ENCODE peak calls at places on chromosomes 1 and 21, in four cellular contexts. D, H, U and A are unnamed samples.

GRCh38 chr21:41321211-41321907 is 4.8 kb downstream of the FAM3B start:
- DNase-seq in H (no peak), D (no peak), U (no peak), A (no peak)

GRCh38 chr21:43273708-43274021 is 104.9 kb downstream of the CRYAA start:
- DNase-seq in H (no peak), U (no peak), D (no peak), A (no peak)

GRCh38 chr1:51328279-51328678 is 2.1 kb downstream of the TTC39A start:
- DNase-seq in H (no peak), U (no peak), D (no peak), A (no peak)

GRCh38 chr1:15543589-15544568 is 17.2 kb downstream of the DNAJC16 start:
- DNase-seq in U (no peak), H (peak), D (no peak), A (no peak)

GRCh38 chr1:40110389-40110788 is 13.3 kb upstream of the PPT1 start:
- DNase-seq in U (no peak), D (no peak), H (no peak), A (no peak)

GRCh38 chr21:23016617-23017016 is 2018.4 kb downstream of the NCAM2 start:
- DNase-seq in U (peak), H (no peak), D (no peak), A (no peak)

GRCh38 chr1:109151146-109151545 is 37.2 kb downstream of the ELAPOR1 start:
- DNase-seq in U (peak), D (no peak), H (peak), A (peak)

GRCh38 chr1:51120629-51121028 is 18.6 kb downstream of the C1orf185 start:
- DNase-seq in D (no peak), H (no peak), U (no peak), A (no peak)

GRCh38 chr1:77639056-77639455 is 43.4 kb downstream of the ZZZ3 start:
- DNase-seq in H (no peak), D (no peak), U (peak), A (no peak)

GRCh38 chr21:29104239-29104708 is 26.2 kb upstream of the MAP3K7CL start:
- DNase-seq in H (no peak), D (no peak), U (no peak), A (no peak)

GRCh38 chr21:16269497-16269896 is 539.7 kb downstream of the USP25 start:
- DNase-seq in H (no peak), D (no peak), U (no peak), A (no peak)

GRCh38 chr1:14599787-14600186 is 1.3 kb downstream of the KAZN start:
- DNase-seq in U (no peak), H (no peak), D (no peak), A (no peak)

GRCh38 chr1:89381617-89382016 is 17.8 kb downstream of the GBP6 start:
- DNase-seq in U (no peak), D (no peak), H (no peak), A (no peak)

GRCh38 chr1:204932573-204932909 is 61.9 kb downstream of the NFASC start:
- DNase-seq in D (peak), H (no peak), U (no peak), A (no peak)

GRCh38 chr1:111234258-111234657 is 6.7 kb downstream of the CHI3L2 start:
- DNase-seq in D (no peak), U (no peak), H (no peak), A (no peak)

GRCh38 chr1:207958376-207959139 is 47.6 kb upstream of the CD34 start:
- DNase-seq in H (no peak), D (no peak), U (no peak), A (no peak)

GRCh38 chr1:94792473-94792875 is 27.7 kb upstream of the SLC44A3 start:
- DNase-seq in H (no peak), U (peak), D (peak), A (no peak)

GRCh38 chr1:74506311-74506710 is 6.1 kb downstream of the LRRC53 start:
- DNase-seq in H (no peak), D (no peak), U (no peak), A (no peak)

DNA sequence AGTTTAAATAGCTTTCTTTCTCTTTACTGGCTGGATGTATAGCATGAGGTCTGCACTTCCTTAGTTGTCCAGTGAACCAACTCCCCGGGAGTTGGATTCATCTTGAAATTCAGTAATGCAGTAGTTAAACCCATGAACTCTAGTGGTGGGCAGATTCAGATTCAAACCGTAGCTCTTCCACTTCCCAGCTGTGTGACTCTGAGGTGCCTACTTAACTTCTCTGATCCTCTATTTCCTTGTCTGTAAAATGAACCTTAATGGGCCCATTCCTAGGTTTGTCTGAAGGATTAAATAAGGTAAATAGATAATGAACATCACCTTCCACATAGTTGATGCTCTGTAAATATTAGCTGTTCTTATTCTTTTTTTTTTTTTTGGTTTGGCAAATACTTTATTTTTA is 16.5 kb downstream of the PIK3CD start:
- DNase-seq in U (no peak), H (no peak), D (no peak), A (no peak)
- TF ChIP-seq CTCF in U (no peak), H (no peak), D (no peak), A (no peak)

DNA sequence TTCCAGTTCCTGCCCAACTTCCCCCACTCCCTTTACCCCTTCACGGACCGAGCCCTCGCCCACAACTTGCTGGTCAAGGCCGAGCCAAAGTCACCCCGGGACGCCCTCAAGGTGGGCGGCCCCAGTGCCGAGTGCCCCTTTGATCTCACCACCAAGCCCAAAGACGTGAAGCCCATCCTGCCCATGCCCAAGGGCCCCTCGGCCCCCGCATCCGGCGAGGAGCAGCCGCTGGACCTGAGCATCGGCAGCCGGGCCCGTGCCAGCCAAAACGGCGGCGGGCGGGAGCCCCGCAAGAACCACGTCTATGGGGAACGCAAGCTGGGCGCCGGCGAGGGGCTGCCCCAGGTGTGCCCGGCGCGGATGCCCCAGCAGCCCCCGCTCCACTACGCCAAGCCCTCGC is 42.1 kb upstream of the ARHGEF16 start:
- DNase-seq in D (no peak), H (no peak), U (no peak), A (no peak)
- TF ChIP-seq EP300 in D (no peak), H (no peak), U (no peak), A (no peak)

GRCh38 chr1:55478742-55479141 is 263.6 kb upstream of the USP24 start:
- DNase-seq in D (no peak), H (no peak), U (peak), A (no peak)
- TF ChIP-seq CTCF in D (no peak), H (no peak), U (peak), A (no peak)

GRCh38 chr21:33308586-33309490 is 15.9 kb upstream of the IFNAR1 start:
- DNase-seq in D (no peak), U (no peak), H (no peak), A (no peak)
- TF ChIP-seq EP300 in D (no peak), U (no peak), H (no peak), A (no peak)

DNA sequence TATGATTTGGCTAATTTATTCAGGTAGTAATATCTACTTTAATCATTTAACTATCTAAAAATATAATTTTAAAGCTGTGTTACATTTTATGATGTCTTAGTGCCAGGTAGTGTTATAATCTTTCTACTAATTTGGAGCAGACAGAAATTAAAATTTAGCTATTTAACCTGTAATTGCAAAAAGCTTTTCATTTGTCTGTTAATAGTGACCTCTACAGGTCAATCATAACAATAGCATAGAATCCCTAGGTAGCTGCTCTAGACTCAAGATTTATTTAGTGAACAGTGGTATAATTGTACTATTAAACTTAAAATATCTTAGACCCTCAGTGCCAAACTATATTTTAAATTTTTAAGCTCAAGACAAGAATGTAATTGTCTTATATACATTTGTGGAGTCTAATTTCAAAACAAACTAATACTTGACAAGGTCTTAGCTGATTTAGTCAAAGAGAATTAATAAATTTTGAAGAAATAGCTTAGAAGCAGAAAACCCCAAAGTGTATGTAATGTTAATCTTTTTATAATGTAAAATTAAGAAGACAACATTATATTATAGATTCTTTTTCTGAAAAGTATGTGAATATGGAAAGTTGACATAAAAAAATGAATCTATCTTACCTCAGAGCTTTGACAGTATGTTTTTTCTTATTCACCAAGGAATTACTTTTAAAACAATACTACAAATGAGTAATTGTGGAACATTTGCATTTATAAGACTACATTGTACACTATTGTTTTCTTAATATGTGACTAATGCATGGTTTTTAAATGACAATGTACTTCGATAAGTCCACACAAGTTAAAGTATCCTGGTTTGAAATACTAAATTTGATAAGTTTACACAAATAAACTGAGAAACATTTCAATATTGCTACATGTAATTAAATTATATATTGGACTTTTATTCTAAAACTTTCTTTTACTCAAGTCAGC is 64.1 kb upstream of the RNPC3 start:
- DNase-seq in D (no peak), H (peak), U (peak), A (no peak)
- TF ChIP-seq CTCF in D (no peak), H (no peak), U (peak), A (peak)

GRCh38 chr1:243594455-243594854 is 255.6 kb downstream of the AKT3 start:
- DNase-seq in U (no peak), H (no peak), D (no peak), A (no peak)

GRCh38 chr1:243597383-243597782 is 252.7 kb downstream of the AKT3 start:
- DNase-seq in H (no peak), D (no peak), U (no peak), A (no peak)

GRCh38 chr1:243598433-243598832 is 251.6 kb downstream of the AKT3 start:
- DNase-seq in H (no peak), D (no peak), U (peak), A (no peak)

GRCh38 chr1:243595527-243596206 is 254.4 kb downstream of the AKT3 start:
- DNase-seq in U (no peak), D (no peak), H (no peak), A (no peak)

GRCh38 chr1:243596441-243597183 is 253.4 kb downstream of the AKT3 start:
- DNase-seq in D (no peak), U (no peak), H (no peak), A (no peak)
- TF ChIP-seq EP300 in D (no peak), U (no peak), H (no peak), A (no peak)

DNA sequence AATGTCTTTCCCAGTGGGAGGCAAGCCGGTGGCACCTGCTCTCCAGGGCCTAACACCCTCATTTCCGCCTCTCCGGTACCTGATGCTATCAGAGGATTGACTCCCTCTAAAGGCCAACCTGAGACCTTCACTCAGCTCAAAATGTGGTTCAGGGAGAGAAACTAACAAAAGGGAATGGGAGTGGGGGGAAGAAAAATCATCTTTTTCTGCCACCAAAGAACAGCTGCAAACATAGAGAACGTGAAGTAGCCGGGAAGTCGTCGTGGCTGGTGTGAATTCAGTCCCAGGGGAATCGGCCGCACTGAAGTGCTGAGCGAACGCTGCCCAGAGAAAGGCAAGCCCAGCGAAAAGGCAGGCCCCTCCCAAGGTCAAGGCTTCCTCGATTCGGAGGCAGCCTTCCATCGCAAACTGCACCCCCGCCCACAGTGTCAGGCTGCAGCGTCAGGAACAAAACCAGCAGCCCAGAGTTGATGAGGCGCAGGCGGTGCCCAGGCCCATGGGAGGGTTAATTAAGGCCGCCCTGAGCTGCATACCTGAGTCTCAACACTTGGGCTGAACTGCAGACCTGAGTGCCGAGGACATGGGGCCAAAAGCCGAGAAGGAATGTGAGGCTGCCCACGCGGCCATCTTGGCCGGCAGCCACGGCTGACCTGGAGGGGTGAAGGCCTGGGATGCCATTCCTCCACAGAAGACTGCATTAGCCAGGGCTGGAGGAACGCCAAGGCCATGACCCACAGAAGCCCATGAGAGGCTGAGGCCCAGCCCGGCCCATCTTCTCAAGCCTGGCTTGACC is 160.2 kb downstream of the PSMG1 start:
- DNase-seq in U (no peak), H (no peak), D (peak), A (no peak)
- TF ChIP-seq CTCF in U (no peak), H (no peak), D (no peak), A (no peak)

DNA sequence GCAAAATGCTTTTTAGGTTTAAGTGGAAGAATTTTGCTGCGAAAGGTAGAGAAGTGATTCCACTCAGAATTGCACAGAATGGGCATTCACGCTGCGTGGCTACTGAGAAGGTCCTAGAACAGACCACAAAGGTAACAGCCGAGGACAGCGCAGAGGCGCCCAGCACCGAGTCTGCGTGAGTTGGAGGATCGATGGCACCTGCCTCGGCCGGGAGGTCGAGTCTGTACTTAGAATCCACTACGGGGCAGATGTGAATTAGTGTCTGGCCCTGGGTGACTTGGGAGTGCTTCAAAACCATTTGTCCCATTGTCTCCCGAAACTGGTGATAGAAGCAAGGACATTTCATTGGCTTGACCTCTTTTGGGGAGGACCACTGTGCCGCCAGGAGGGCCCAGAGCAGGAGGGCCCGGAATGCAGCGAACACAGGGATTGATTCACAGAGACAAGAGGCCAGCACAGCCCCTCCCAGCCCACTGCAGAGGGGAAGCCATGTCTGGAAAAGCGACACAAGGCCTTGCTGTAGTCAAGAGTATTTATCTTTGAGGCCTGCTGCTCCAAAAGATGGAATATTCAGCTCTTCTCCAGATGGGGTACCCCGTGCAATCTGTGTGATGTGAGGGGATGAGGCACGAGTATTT is 35.0 kb upstream of the TTC34 start:
- DNase-seq in H (no peak), U (no peak), D (no peak), A (no peak)
- TF ChIP-seq EP300 in H (no peak), U (no peak), D (no peak), A (no peak)